ENCODE peak calls at places on chromosomes 7 and 10, in five cellular contexts. L is heart left ventricle, C is suprapubic skin, X is uterus, M is H1. W is an unnamed sample.

GRCh38 chr10:84375011-84375410 is 46.6 kb downstream of the CCSER2 start:
- DNase-seq in X (no peak), C (no peak), M (no peak), L (peak; percentile 11), W (peak; percentile 43)

GRCh38 chr10:118725784-118726507 is 28.8 kb downstream of the CACUL1 start:
- DNase-seq in X (no peak), C (no peak), M (no peak), L (no peak), W (peak; percentile 24)

GRCh38 chr10:91604936-91605534 is 27.8 kb downstream of the PPP1R3C start:
- DNase-seq in C (no peak), X (no peak), L (no peak), M (no peak), W (no peak)

GRCh38 chr7:131560061-131560460 is 3.6 kb upstream of the PODXL start:
- DNase-seq in M (no peak), C (no peak), L (no peak), X (no peak), W (no peak)

GRCh38 chr7:158959954-158960353 is 103.6 kb downstream of the DYNC2I1 start:
- DNase-seq in X (no peak), M (no peak), C (no peak), L (no peak), W (no peak)

GRCh38 chr10:7988985-7989384 is 65.5 kb upstream of the GATA3 start:
- DNase-seq in M (no peak), C (no peak), X (no peak), L (no peak), W (peak; percentile 79)

GRCh38 chr10:91713471-91714072 is 80.7 kb upstream of the PPP1R3C start:
- DNase-seq in X (no peak), C (no peak), M (no peak), L (no peak), W (no peak)

GRCh38 chr10:21304198-21304597 is 221.3 kb downstream of the SKIDA1 start:
- DNase-seq in L (no peak), C (no peak), M (no peak), X (no peak), W (no peak)

GRCh38 chr10:129898701-129899563 is 65.1 kb downstream of the EBF3 start:
- DNase-seq in C (no peak), M (no peak), X (no peak), L (no peak), W (peak; percentile 48)

GRCh38 chr10:10816453-10816852 is 201.2 kb upstream of the CELF2 start:
- DNase-seq in X (no peak), L (no peak), C (no peak), M (no peak), W (no peak)

GRCh38 chr7:91496251-91496820 is 232.1 kb downstream of the FZD1 start:
- DNase-seq in L (no peak), X (no peak), C (no peak), M (no peak), W (no peak)

GRCh38 chr7:96218844-96219243 is 103.1 kb downstream of the SLC25A13 start:
- DNase-seq in C (no peak), L (no peak), M (no peak), X (no peak), W (no peak)

GRCh38 chr7:153381275-153382119 is 621.9 kb downstream of the ACTR3B start:
- DNase-seq in L (no peak), M (peak; percentile 25), C (no peak), X (peak; percentile 60), W (peak; percentile 66)

GRCh38 chr7:30984359-30985107 is 20.8 kb downstream of the GHRHR start:
- DNase-seq in L (no peak), X (no peak), C (no peak), M (peak; percentile 76), W (no peak)

GRCh38 chr7:64504581-64505120 is 58.2 kb downstream of the ZNF680 start:
- DNase-seq in L (no peak), X (no peak), M (no peak), C (no peak), W (no peak)

GRCh38 chr10:47039558-47039905 is 128.3 kb downstream of the PTPN20 start:
- DNase-seq in C (peak; percentile 56), L (no peak), M (no peak), X (no peak), W (no peak)

GRCh38 chr7:13742719-13743640 is 246.5 kb downstream of the ETV1 start:
- DNase-seq in M (no peak), L (peak; percentile 16), X (no peak), C (no peak), W (peak; percentile 65)

GRCh38 chr7:101179780-101180755 is at the start of gene NAT16:
- DNase-seq in L (no peak), X (no peak), C (no peak), M (no peak), W (no peak)

GRCh38 chr7:7176421-7177043 is 5.8 kb upstream of the C1GALT1 start:
- DNase-seq in C (no peak), X (no peak), M (no peak), L (no peak), W (no peak)

GRCh38 chr7:1083729-1084657 is 3.9 kb upstream of the GPER1 start:
- DNase-seq in C (peak; percentile 89), M (no peak), X (no peak), L (peak; percentile 42), W (no peak)

GRCh38 chr10:18607503-18607902 is 43.9 kb downstream of the NSUN6 start:
- DNase-seq in X (no peak), C (no peak), M (no peak), L (peak; percentile 38), W (no peak)

DNA sequence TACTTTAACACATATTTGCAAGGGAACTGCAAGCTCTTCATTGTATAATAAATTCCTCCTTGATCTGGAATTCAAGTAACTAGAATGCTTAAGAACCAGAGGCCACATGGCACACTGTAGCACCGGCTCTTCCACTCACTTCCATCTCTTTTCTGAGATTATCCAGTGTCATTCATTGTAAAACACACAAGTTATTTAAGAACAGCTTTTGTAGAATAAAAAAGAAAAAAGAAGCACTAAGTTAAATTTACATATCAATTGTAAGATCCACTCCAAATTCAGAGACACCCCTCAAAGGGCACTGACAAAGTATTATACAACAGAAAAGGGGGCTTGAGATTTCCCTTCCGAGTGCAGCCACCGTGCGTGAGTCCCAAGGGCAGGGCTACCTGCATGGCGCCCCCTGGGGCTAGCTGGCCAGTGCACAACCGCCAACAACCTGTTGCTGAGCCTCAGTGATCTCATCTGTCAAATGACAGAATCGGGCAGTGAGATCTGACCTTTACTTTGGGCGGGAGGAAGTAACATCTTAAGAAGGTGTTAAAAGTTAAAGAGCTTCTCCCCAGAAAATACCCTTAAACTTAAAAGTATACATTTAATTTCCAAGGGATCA is 12.5 kb downstream of the GLI3 start:
- DNase-seq in M (no peak), X (no peak), L (no peak), C (no peak), W (no peak)
- TF ChIP-seq CTCF in M (peak; percentile 63), X (no peak), L (no peak), C (no peak), W (no peak)

GRCh38 chr10:36516281-36516680 is 609.1 kb upstream of the ANKRD30A start:
- DNase-seq in X (no peak), M (no peak), C (no peak), L (no peak), W (no peak)

GRCh38 chr10:36519909-36520308 is 605.5 kb upstream of the ANKRD30A start:
- DNase-seq in X (no peak), L (no peak), C (no peak), M (no peak), W (no peak)

GRCh38 chr10:36515313-36515712 is 610.1 kb upstream of the ANKRD30A start:
- DNase-seq in L (no peak), M (no peak), X (no peak), C (no peak), W (no peak)
- H3K4me1 ChIP-seq in L (no peaks in the 10 kb centered on the region), M (no peaks in the 10 kb centered on the region), X (no peaks in the 10 kb centered on the region), C (no peaks in the 10 kb centered on the region), W (no peaks in the 10 kb centered on the region)

GRCh38 chr10:133403359-133403758 is 9.4 kb downstream of the MTG1 start:
- DNase-seq in C (no peak), L (no peak), X (no peak), M (no peak), W (peak; percentile 11)

GRCh38 chr10:133400624-133401424 is 6.9 kb downstream of the MTG1 start:
- DNase-seq in C (no peak), M (no peak), X (no peak), L (no peak), W (peak; percentile 71)

GRCh38 chr10:133401500-133401899 is 7.5 kb downstream of the MTG1 start:
- DNase-seq in X (no peak), L (no peak), M (no peak), C (peak; percentile 45), W (no peak)

GRCh38 chr10:133399123-133399601 is 5.2 kb downstream of the MTG1 start:
- DNase-seq in C (no peak), X (no peak), M (no peak), L (no peak), W (no peak)

DNA sequence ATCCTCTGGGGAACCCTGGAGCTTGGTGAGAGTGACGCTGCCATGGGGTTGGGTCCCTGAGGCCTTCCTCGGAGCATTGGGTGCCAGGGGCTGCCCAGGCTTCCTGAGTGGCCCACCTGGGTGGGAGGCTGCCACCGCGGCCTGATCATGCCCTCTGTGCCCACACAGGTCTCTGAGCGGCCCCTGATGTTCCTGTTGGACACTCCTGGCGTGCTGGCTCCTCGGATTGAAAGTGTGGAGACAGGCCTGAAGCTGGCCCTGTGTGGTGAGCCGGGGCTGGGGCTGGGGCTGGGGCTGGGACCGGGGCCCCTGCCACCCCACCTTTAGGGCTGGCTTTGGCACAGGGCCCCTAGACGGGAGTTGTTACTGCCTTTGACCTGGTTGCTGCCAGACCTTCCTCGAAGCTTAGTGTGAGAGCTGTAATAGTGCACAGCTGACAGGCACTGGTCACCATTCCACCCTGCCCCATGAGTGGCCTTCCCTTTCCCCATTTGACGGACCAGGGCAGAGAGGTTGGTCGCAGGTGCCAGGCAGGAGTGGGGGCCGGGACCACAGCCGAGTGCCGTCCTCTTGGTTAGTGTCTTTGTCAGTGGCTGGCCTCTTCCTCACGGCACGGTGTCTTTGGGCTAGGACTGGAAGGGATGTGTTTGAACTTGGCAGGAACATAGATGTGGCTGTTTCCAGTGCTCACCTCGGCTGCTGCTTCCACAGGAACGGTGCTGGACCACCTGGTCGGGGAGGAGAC is 8.2 kb downstream of the MTG1 start:
- DNase-seq in L (no peak), M (no peak), X (no peak), C (no peak), W (peak; percentile 12)
- TF ChIP-seq POLR2A in L (no peak), M (no peak), X (no peak), C (no peak), W (no peak)

GRCh38 chr10:100307716-100308115 is 21.2 kb upstream of the BLOC1S2 start:
- DNase-seq in L (no peak), C (no peak), M (no peak), X (no peak), W (no peak)

GRCh38 chr10:100306861-100307260 is 20.4 kb upstream of the BLOC1S2 start:
- DNase-seq in L (no peak), M (no peak), X (no peak), C (no peak), W (no peak)

GRCh38 chr10:100304414-100304813 is 17.9 kb upstream of the BLOC1S2 start:
- DNase-seq in X (no peak), L (no peak), M (no peak), C (no peak), W (no peak)

DNA sequence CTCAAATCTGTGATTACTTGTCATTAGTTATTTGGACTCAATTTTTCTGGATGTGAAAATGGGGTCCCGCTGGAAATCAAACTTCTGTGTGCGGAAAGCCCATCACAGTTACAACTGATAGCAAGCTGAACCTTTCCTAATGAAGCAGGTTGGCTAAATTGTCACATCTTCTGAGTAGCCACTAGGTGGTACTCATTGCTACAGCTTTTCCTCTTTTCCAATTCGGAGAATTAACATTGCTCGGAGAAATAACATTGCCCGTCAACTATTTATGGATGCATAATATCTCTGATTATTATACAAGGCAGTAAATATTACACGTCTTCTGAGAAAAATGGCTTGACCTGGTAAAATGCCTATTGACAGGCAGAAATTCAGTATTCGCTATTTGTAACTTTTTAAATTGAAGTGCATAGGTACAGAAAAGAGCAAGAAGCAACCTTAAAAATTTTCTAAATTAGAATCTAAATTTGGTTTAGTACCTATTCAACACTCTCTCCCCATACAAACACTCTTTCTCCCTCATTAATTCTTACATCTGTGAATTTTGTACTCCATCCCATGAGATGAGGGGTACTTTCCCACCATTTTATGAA is 17.3 kb upstream of the BLOC1S2 start:
- DNase-seq in L (no peak), C (no peak), M (no peak), X (no peak), W (no peak)
- TF ChIP-seq CTCF in L (peak; percentile 57), C (no peak), M (no peak), X (peak; percentile 57), W (peak; percentile 58)